ENCODE peak calls at places on chromosomes 1 and 21, in four cellular contexts. One of them, this sample, is unnamed.

GRCh38 chr1:168236836-168237611 is 11.2 kb downstream of the SFT2D2 start:
- DNase-seq in GM23338: no peak
- DNase-seq in K562: no peak
- DNase-seq in GM12878: no peak
- DNase-seq in this sample: no peak

GRCh38 chr1:16606106-16606505 is 7.3 kb downstream of the NBPF1 start:
- DNase-seq in GM12878: no peak
- DNase-seq in GM23338: no peak
- DNase-seq in K562: no peak
- DNase-seq in this sample: no peak

GRCh38 chr21:35614412-35614901 is 445.9 kb downstream of the SETD4 start:
- DNase-seq in GM12878: no peak
- DNase-seq in GM23338: no peak
- DNase-seq in K562: no peak
- DNase-seq in this sample: no peak

GRCh38 chr1:223141021-223141420 is 2.0 kb downstream of the TLR5 start:
- DNase-seq in GM23338: peak
- DNase-seq in K562: no peak
- DNase-seq in GM12878: no peak
- DNase-seq in this sample: no peak

GRCh38 chr1:232486454-232487202 is 143.3 kb downstream of the SIPA1L2 start:
- DNase-seq in GM23338: no peak
- DNase-seq in GM12878: no peak
- DNase-seq in K562: no peak
- DNase-seq in this sample: no peak

GRCh38 chr1:110060034-110060661 is 10.3 kb downstream of the ALX3 start:
- DNase-seq in K562: peak
- DNase-seq in GM23338: peak
- DNase-seq in GM12878: no peak
- DNase-seq in this sample: peak

GRCh38 chr1:101566883-101567538 is 330.2 kb downstream of the S1PR1 start:
- DNase-seq in GM12878: no peak
- DNase-seq in K562: no peak
- DNase-seq in GM23338: no peak
- DNase-seq in this sample: no peak

GRCh38 chr1:150999051-150999674 is 7.5 kb downstream of the MINDY1 start:
- DNase-seq in GM23338: no peak
- DNase-seq in GM12878: no peak
- DNase-seq in K562: peak
- DNase-seq in this sample: no peak

GRCh38 chr1:76210130-76210529 is 135.6 kb downstream of the ST6GALNAC3 start:
- DNase-seq in K562: no peak
- DNase-seq in GM23338: no peak
- DNase-seq in GM12878: no peak
- DNase-seq in this sample: no peak

GRCh38 chr1:204177133-204177532 is 11.0 kb upstream of the REN start:
- DNase-seq in K562: peak
- DNase-seq in GM23338: no peak
- DNase-seq in GM12878: no peak
- DNase-seq in this sample: peak

GRCh38 chr1:890661-891060 is 33.1 kb upstream of the SAMD11 start:
- DNase-seq in K562: no peak
- DNase-seq in GM12878: no peak
- DNase-seq in GM23338: no peak
- DNase-seq in this sample: no peak

GRCh38 chr1:27416387-27417111 is 24.1 kb downstream of the GPR3 start:
- DNase-seq in GM23338: peak
- DNase-seq in GM12878: peak
- DNase-seq in K562: peak
- DNase-seq in this sample: peak

GRCh38 chr1:43830802-43831201 is 102.8 kb upstream of the ARTN start:
- DNase-seq in K562: no peak
- DNase-seq in GM12878: no peak
- DNase-seq in GM23338: no peak
- DNase-seq in this sample: no peak

GRCh38 chr21:33938381-33938780 is 22.8 kb upstream of the ATP5PO start:
- DNase-seq in K562: no peak
- DNase-seq in GM12878: no peak
- DNase-seq in GM23338: no peak
- DNase-seq in this sample: no peak

GRCh38 chr21:32300117-32300681 is 1.5 kb downstream of the MRAP start:
- DNase-seq in GM23338: no peak
- DNase-seq in K562: no peak
- DNase-seq in GM12878: no peak
- DNase-seq in this sample: no peak

GRCh38 chr1:179818743-179819173 is 58.8 kb downstream of the TOR1AIP2 start:
- DNase-seq in GM12878: no peak
- DNase-seq in K562: peak
- DNase-seq in GM23338: no peak
- DNase-seq in this sample: no peak

GRCh38 chr1:3610165-3610822 is 1.0 kb downstream of the MEGF6 start:
- DNase-seq in GM12878: no peak
- DNase-seq in GM23338: peak
- DNase-seq in K562: no peak
- DNase-seq in this sample: no peak

GRCh38 chr1:170253180-170253579 is 107.4 kb downstream of the NTMT2 start:
- DNase-seq in GM23338: no peak
- DNase-seq in K562: no peak
- DNase-seq in GM12878: no peak
- DNase-seq in this sample: no peak

GRCh38 chr1:88350648-88351047 is 333.4 kb upstream of the PKN2 start:
- DNase-seq in K562: no peak
- DNase-seq in GM12878: no peak
- DNase-seq in GM23338: no peak
- DNase-seq in this sample: no peak

GRCh38 chr1:226638608-226639007 is 90.0 kb downstream of the STUM start:
- DNase-seq in K562: no peak
- DNase-seq in GM23338: no peak
- DNase-seq in GM12878: no peak
- DNase-seq in this sample: no peak

GRCh38 chr1:5250336-5250735 is 595.9 kb downstream of the AJAP1 start:
- DNase-seq in GM12878: no peak
- DNase-seq in GM23338: no peak
- DNase-seq in K562: no peak
- DNase-seq in this sample: no peak

GRCh38 chr1:243505986-243506689 is 250.3 kb downstream of the SDCCAG8 start:
- DNase-seq in GM23338: no peak
- DNase-seq in GM12878: no peak
- DNase-seq in K562: peak
- DNase-seq in this sample: no peak

GRCh38 chr1:177525176-177525575 is 354.4 kb downstream of the BRINP2 start:
- DNase-seq in GM23338: no peak
- DNase-seq in GM12878: no peak
- DNase-seq in K562: no peak
- DNase-seq in this sample: no peak

GRCh38 chr1:50265790-50266314 is 157.1 kb downstream of the ELAVL4 start:
- DNase-seq in GM12878: no peak
- DNase-seq in K562: no peak
- DNase-seq in GM23338: no peak
- DNase-seq in this sample: no peak

GRCh38 chr1:167648978-167649752 is 19.1 kb downstream of the RCSD1 start:
- DNase-seq in K562: no peak
- DNase-seq in GM12878: no peak
- DNase-seq in GM23338: peak
- DNase-seq in this sample: no peak

GRCh38 chr1:152394151-152394550 is 19.9 kb downstream of the CRNN start:
- DNase-seq in GM12878: no peak
- DNase-seq in GM23338: no peak
- DNase-seq in K562: no peak
- DNase-seq in this sample: no peak

GRCh38 chr1:206925116-206925736 is 3.5 kb upstream of the FCMR start:
- DNase-seq in GM23338: peak
- DNase-seq in K562: peak
- DNase-seq in GM12878: peak
- DNase-seq in this sample: peak

GRCh38 chr1:42439940-42440339 is 15.9 kb downstream of the ZMYND12 start:
- DNase-seq in GM12878: no peak
- DNase-seq in K562: no peak
- DNase-seq in GM23338: no peak
- DNase-seq in this sample: no peak

GRCh38 chr1:218703836-218704235 is 358.7 kb downstream of the TGFB2 start:
- DNase-seq in GM23338: no peak
- DNase-seq in K562: no peak
- DNase-seq in GM12878: no peak
- DNase-seq in this sample: no peak

GRCh38 chr1:218702808-218703207 is 357.7 kb downstream of the TGFB2 start:
- DNase-seq in K562: no peak
- DNase-seq in GM12878: no peak
- DNase-seq in GM23338: no peak
- DNase-seq in this sample: no peak

GRCh38 chr1:218705391-218705790 is 360.3 kb downstream of the TGFB2 start:
- DNase-seq in GM12878: no peak
- DNase-seq in GM23338: no peak
- DNase-seq in K562: no peak
- DNase-seq in this sample: peak

GRCh38 chr1:218711021-218711420 is 365.9 kb downstream of the TGFB2 start:
- DNase-seq in K562: no peak
- DNase-seq in GM23338: no peak
- DNase-seq in GM12878: no peak
- DNase-seq in this sample: no peak

DNA sequence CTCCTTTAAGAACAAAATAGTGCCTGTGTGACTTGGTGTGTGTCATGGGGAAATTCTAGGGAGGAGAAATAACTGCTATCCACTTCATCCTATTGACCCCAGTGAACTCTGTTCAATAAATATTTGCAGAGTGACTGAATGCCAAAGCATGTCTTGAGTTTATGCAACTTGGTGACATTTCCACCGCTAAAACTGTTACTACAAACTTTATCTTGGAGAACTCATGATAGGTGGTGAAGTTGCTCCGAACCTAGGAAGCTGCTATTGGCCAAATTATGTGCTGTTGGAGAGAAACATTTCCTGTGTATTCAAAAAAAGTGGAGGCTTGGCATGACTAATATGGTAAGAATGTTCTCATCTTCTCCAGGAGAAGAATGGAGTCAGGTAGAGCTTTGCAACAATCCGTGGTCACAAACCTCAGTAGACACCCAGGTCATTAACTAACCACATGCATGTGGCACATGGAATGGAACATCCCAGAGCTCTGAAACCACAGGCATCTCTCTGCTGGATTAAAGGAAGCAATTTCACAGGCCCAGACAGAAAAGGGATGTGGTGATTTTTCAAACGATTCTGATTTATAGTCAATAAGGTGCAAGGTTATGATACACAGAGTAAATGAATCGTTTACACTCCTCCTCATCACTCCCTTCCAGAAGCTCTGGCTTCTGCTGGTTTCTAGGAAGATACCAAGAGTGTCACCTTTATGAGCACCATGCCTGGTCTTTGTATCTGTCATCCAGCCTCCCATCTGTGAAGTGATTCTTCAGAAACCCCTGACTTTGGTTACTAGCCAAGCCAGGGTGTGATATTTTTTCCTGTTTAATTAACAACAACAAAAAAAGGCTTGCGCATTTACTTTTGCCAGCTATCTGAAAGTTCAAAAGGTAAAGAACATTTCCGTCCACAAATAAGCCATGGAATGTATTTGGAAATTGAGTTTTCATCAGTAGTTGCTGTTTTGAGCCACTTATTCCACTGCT is 361.1 kb downstream of the TGFB2 start:
- DNase-seq in GM12878: no peak
- DNase-seq in GM23338: no peak
- DNase-seq in K562: no peak
- DNase-seq in this sample: peak
- TF ChIP-seq JUNB in GM12878: no peak
- TF ChIP-seq JUNB in GM23338: no peak
- TF ChIP-seq JUNB in K562: no peak
- TF ChIP-seq JUNB in this sample: peak

GRCh38 chr1:41232305-41232704 is 9.8 kb downstream of the SCMH1 start:
- DNase-seq in GM12878: no peak
- DNase-seq in GM23338: no peak
- DNase-seq in K562: no peak
- DNase-seq in this sample: no peak
- TF ChIP-seq JUNB in GM12878: no peak
- TF ChIP-seq JUNB in GM23338: no peak
- TF ChIP-seq JUNB in K562: no peak
- TF ChIP-seq JUNB in this sample: no peak

DNA sequence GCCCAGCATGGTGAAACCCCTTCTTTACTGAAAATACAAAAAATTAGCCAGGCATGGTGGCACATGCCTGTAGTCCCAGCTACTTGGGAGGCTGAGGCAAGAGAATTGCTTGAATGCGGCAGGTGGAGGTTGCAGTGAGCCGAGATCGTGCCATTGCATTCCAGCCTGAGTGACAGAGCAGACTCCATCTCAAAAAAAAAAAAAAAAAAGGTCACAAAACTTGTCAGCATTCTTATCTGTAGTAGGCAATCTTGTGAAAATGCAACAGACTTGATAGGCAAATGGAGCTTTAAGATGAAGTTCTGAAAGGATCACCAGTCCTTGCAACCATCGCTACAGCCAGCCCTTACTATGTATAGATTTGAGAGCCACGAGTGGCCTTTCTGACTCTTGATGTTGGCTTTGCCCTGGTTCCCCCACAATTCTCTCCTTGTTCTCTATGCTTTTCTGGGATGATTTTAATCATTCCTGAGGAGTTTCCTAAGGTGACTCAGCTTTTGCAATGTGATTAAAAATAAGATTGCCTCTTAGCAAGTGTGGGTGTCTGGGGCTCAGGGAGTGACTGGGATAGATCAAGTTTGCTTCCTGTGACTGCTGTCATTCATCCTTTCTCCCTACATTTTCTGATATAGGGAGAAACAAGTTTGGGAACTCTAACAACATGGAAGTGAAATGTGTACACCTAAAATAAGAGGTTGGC is 7.1 kb upstream of the MAP1LC3C start:
- DNase-seq in GM23338: no peak
- DNase-seq in K562: no peak
- DNase-seq in GM12878: no peak
- DNase-seq in this sample: no peak
- TF ChIP-seq JUNB in GM23338: no peak
- TF ChIP-seq JUNB in K562: no peak
- TF ChIP-seq JUNB in GM12878: no peak
- TF ChIP-seq JUNB in this sample: no peak

DNA sequence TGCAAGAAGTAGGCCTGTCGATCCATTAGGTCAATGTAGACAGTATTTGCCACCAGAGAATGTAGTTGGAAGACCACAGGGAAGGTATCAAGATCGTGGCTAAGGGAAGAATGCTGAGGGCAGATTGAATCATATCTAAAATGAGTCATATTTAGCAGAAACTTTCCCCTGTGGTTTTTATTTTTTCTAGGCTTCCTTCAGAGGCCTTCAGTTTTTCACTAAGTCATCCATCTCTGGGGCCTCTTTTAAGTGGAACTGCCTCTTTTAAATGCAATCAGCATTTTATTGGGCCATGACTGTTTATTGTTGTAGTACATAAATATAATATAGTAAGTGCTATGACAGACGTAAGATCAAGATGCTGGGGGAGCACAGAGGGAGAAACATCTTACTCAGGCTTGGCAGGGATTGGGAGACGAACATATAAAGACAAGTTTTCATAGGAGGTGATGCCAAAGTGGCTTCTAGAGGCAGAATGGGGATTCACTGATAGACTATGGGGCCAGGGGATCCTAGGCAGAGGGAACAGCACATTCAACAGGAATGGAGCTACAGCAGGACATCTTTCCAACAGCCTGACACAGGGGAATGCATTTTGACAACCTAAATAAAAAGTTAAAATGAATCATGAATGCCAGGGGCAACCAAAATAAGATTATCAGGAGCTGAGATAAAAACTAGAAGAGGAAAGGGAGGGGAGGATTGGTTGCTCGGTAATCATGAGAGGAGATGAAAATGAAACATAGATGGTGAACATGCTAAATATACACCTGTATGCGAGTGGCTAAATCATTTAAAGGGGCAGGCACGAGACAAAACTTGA is 20.1 kb downstream of the UBE2U start:
- DNase-seq in K562: no peak
- DNase-seq in GM23338: no peak
- DNase-seq in GM12878: peak
- DNase-seq in this sample: no peak
- TF ChIP-seq JUNB in K562: no peak
- TF ChIP-seq JUNB in GM23338: no peak
- TF ChIP-seq JUNB in GM12878: peak
- TF ChIP-seq JUNB in this sample: no peak

This sample was measured in A549.